ENCODE peak calls at places on chromosomes 11 and 22, in four cellular contexts. M, Z, E and Q are unnamed samples.

GRCh38 chr11:23205156-23205871 is 345.0 kb upstream of the CCDC179 start:
- DNase-seq in M (no peak), Z (no peak), E (no peak), Q (peak; percentile 18)

GRCh38 chr22:41862530-41863266 is 29.8 kb downstream of the SREBF2 start:
- DNase-seq in M (no peak), Z (no peak), E (no peak), Q (peak; percentile 4)

GRCh38 chr22:47781024-47781423 is 1018.6 kb downstream of the TBC1D22A start:
- DNase-seq in M (no peak), Z (no peak), E (no peak), Q (no peak)

GRCh38 chr11:45163956-45164575 is 17.6 kb downstream of the PRDM11 start:
- DNase-seq in M (no peak), Z (no peak), E (no peak), Q (no peak)

GRCh38 chr11:101336858-101337257 is 207.2 kb upstream of the PGR start:
- DNase-seq in M (no peak), Z (no peak), E (no peak), Q (no peak)

GRCh38 chr11:94537051-94537600 is 6.6 kb upstream of the FUT4 start:
- DNase-seq in M (no peak), Z (no peak), E (no peak), Q (peak; percentile 27)

GRCh38 chr11:18757742-18758294 is 31.8 kb upstream of the IGSF22 start:
- DNase-seq in M (no peak), Z (no peak), E (no peak), Q (no peak)

GRCh38 chr11:6599449-6599848 is 4.0 kb downstream of the RRP8 start:
- DNase-seq in M (no peak), Z (no peak), E (no peak), Q (no peak)

GRCh38 chr11:64804346-64805210 is 1.6 kb upstream of the MAP4K2 start:
- DNase-seq in M (no peak), Z (no peak), E (no peak), Q (no peak)

GRCh38 chr11:20013346-20014066 is 146.8 kb downstream of the DBX1 start:
- DNase-seq in M (no peak), Z (no peak), E (no peak), Q (no peak)

GRCh38 chr11:126492331-126492730 is 136.8 kb downstream of the ST3GAL4 start:
- DNase-seq in M (no peak), Z (no peak), E (no peak), Q (no peak)

GRCh38 chr22:19136915-19137314 is 5.8 kb downstream of the TSSK2 start:
- DNase-seq in M (no peak), Z (no peak), E (no peak), Q (no peak)

GRCh38 chr11:122038543-122038942 is 77.5 kb downstream of the BLID start:
- DNase-seq in M (no peak), Z (no peak), E (no peak), Q (peak; percentile 92)

GRCh38 chr11:46222485-46223251 is 54.8 kb upstream of the CREB3L1 start:
- DNase-seq in M (no peak), Z (no peak), E (no peak), Q (no peak)

GRCh38 chr11:107619926-107620325 is 29.0 kb downstream of the ELMOD1 start:
- DNase-seq in M (no peak), Z (no peak), E (no peak), Q (no peak)